ENCODE peak calls at places on chromosomes 12 and 14, in six cellular contexts. F, K, Z, E, L and I are unnamed samples.

GRCh38 chr14:102043251-102044025 is 43.4 kb downstream of the HSP90AA1 start:
- DNase-seq in F (no peak), K (no peak), Z (no peak), E (no peak), L (no peak), I (no peak)

GRCh38 chr12:88571543-88571942 is 8.7 kb downstream of the KITLG start:
- DNase-seq in F (no peak), K (no peak), Z (no peak), E (no peak), L (no peak), I (no peak)

GRCh38 chr12:2769866-2770533 is 24.8 kb upstream of the FKBP4 start:
- DNase-seq in F (no peak), K (no peak), Z (peak; percentile 39), E (no peak), L (no peak), I (no peak)

GRCh38 chr12:82596484-82596883 is 90.2 kb upstream of the TMTC2 start:
- DNase-seq in F (no peak), K (no peak), Z (no peak), E (no peak), L (no peak), I (no peak)

GRCh38 chr12:10753066-10753465 is 29.9 kb upstream of the YBX3 start:
- DNase-seq in F (no peak), K (no peak), Z (no peak), E (no peak), L (peak; percentile 80), I (no peak)

GRCh38 chr12:85325452-85325851 is 45.4 kb downstream of the ALX1 start:
- DNase-seq in F (no peak), K (no peak), Z (peak; percentile 57), E (no peak), L (no peak), I (no peak)

GRCh38 chr12:57624441-57625220 is 8.4 kb downstream of the B4GALNT1 start:
- DNase-seq in F (no peak), K (no peak), Z (no peak), E (no peak), L (no peak), I (no peak)

GRCh38 chr12:645563-646071 is 17.6 kb downstream of the NINJ2 start:
- DNase-seq in F (no peak), K (peak; percentile 66), Z (no peak), E (no peak), L (peak; percentile 64), I (no peak)

GRCh38 chr14:43621282-43621681 is 885.8 kb downstream of the FSCB start:
- DNase-seq in F (no peak), K (no peak), Z (no peak), E (no peak), L (no peak), I (no peak)

GRCh38 chr14:21802441-21802840 is 128.8 kb upstream of the OR4E1 start:
- DNase-seq in F (no peak), K (no peak), Z (no peak), E (no peak), L (no peak), I (no peak)

GRCh38 chr14:59510001-59510400 is 25.7 kb downstream of the JKAMP start:
- DNase-seq in F (no peak), K (no peak), Z (no peak), E (no peak), L (peak; percentile 26), I (no peak)

GRCh38 chr14:92039073-92039719 is 663 bp downstream of the TRIP11 start:
- DNase-seq in F (no peak), K (peak; percentile 30), Z (peak; percentile 79), E (peak; percentile 74), L (peak; percentile 88), I (no peak)

GRCh38 chr14:104206281-104206904 is 68.0 kb downstream of the KIF26A start:
- DNase-seq in F (peak; percentile 79), K (no peak), Z (peak; percentile 81), E (no peak), L (no peak), I (peak; percentile 76)

GRCh38 chr14:97642631-97643030 is 845.4 kb downstream of the VRK1 start:
- DNase-seq in F (no peak), K (no peak), Z (no peak), E (no peak), L (no peak), I (no peak)

GRCh38 chr14:68685419-68686211 is 107.3 kb downstream of the ZFP36L1 start:
- DNase-seq in F (no peak), K (no peak), Z (no peak), E (no peak), L (peak; percentile 94), I (no peak)

GRCh38 chr14:52325632-52326031 is 11.5 kb downstream of the PTGER2 start:
- DNase-seq in F (no peak), K (no peak), Z (no peak), E (no peak), L (peak; percentile 56), I (no peak)

GRCh38 chr12:61188801-61189595 is 1071.2 kb upstream of the USP15 start:
- DNase-seq in F (no peak), K (no peak), Z (no peak), E (no peak), L (no peak), I (no peak)

GRCh38 chr14:104974665-104975390 is 3.3 kb downstream of the AHNAK2 start:
- DNase-seq in F (peak; percentile 42), K (no peak), Z (no peak), E (no peak), L (no peak), I (peak; percentile 5)

GRCh38 chr14:72513994-72514659 is 379.8 kb downstream of the DPF3 start:
- DNase-seq in F (no peak), K (no peak), Z (peak; percentile 64), E (peak; percentile 13), L (peak; percentile 52), I (no peak)

GRCh38 chr14:59739794-59740193 is 130.8 kb downstream of the RTN1 start:
- DNase-seq in F (no peak), K (peak; percentile 60), Z (no peak), E (no peak), L (no peak), I (no peak)

GRCh38 chr12:95147836-95148235 is 69.4 kb downstream of the FGD6 start:
- DNase-seq in F (no peak), K (no peak), Z (peak; percentile 1), E (no peak), L (no peak), I (no peak)

GRCh38 chr12:28479683-28480082 is 289.4 kb downstream of the CCDC91 start:
- DNase-seq in F (no peak), K (no peak), Z (no peak), E (no peak), L (no peak), I (no peak)

GRCh38 chr12:642633-643477 is 20.4 kb downstream of the NINJ2 start:
- DNase-seq in F (peak; percentile 86), K (peak; percentile 62), Z (peak; percentile 82), E (no peak), L (peak; percentile 74), I (no peak)

GRCh38 chr12:93430280-93430679 is 11.5 kb downstream of the UBE2N start:
- DNase-seq in F (no peak), K (no peak), Z (no peak), E (no peak), L (peak; percentile 27), I (no peak)

GRCh38 chr14:100587763-100588411 is 670 bp upstream of the BEGAIN start:
- DNase-seq in F (peak; percentile 45), K (no peak), Z (no peak), E (no peak), L (no peak), I (peak; percentile 55)

GRCh38 chr14:100586520-100587247 is 533 bp downstream of the BEGAIN start:
- DNase-seq in F (peak; percentile 65), K (no peak), Z (no peak), E (no peak), L (peak; percentile 54), I (peak; percentile 66)

GRCh38 chr14:100585448-100586152 is 1.6 kb downstream of the BEGAIN start:
- DNase-seq in F (peak; percentile 18), K (no peak), Z (no peak), E (no peak), L (no peak), I (no peak)

GRCh38 chr14:100587248-100587762 is at the start of gene BEGAIN:
- DNase-seq in F (peak; percentile 18), K (no peak), Z (peak; percentile 72), E (no peak), L (no peak), I (no peak)

DNA sequence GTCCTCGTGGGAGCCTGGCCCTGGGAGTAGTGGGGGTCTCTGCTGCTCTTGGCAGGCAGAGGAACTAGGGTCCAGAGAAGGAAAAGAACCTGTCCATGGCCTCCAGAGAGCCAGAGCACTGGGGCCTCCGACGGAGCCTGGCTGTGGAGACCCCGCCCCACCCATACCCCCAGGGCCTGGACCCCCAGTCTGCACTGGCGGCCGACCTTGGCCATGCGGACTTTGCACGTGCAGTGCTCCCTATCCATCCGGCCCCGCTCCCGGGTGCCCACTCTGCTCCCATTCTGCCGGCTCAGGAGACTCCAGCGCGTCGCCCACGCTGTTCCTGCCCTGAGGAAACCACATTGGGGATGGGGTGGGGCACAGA is 1.1 kb downstream of the BEGAIN start:
- DNase-seq in F (peak; percentile 44), K (no peak), Z (no peak), E (no peak), L (no peak), I (peak; percentile 9)
- H3K27me3 ChIP-seq in F (no peaks in the 10 kb centered on the region), K (no peaks in the 10 kb centered on the region), Z (peaks cover 36% of the 10 kb centered on the region), E (peaks cover 11% of the 10 kb centered on the region), L (peaks cover 13% of the 10 kb centered on the region), I (no peaks in the 10 kb centered on the region)

GRCh38 chr12:70252832-70253231 is 9.6 kb downstream of the CNOT2 start:
- DNase-seq in F (no peak), K (no peak), Z (no peak), E (no peak), L (no peak), I (no peak)
- H3K4me1 ChIP-seq in F (peaks cover 23% of the 10 kb centered on the region), K (peaks cover 25% of the 10 kb centered on the region), Z (peaks cover 23% of the 10 kb centered on the region), E (peaks cover 1% of the 10 kb centered on the region), L (peaks cover 5% of the 10 kb centered on the region), I (no peaks in the 10 kb centered on the region)

GRCh38 chr14:77245820-77246219 is 25.2 kb downstream of the NGB start:
- DNase-seq in F (no peak), K (no peak), Z (no peak), E (no peak), L (no peak), I (no peak)
- H3K27me3 ChIP-seq in F (no peaks in the 10 kb centered on the region), K (no peaks in the 10 kb centered on the region), Z (no peaks in the 10 kb centered on the region), E (peaks cover 1% of the 10 kb centered on the region), L (no peaks in the 10 kb centered on the region), I (no peaks in the 10 kb centered on the region)

GRCh38 chr14:96202441-96203094 is 2.1 kb upstream of the BDKRB2 start:
- DNase-seq in F (no peak), K (no peak), Z (no peak), E (no peak), L (no peak), I (peak; percentile 41)
- H3K4me1 ChIP-seq in F (peaks cover 28% of the 10 kb centered on the region), K (peaks cover 11% of the 10 kb centered on the region), Z (peaks cover 10% of the 10 kb centered on the region), E (peaks cover 6% of the 10 kb centered on the region), L (peaks cover 7% of the 10 kb centered on the region), I (peaks cover 11% of the 10 kb centered on the region)

DNA sequence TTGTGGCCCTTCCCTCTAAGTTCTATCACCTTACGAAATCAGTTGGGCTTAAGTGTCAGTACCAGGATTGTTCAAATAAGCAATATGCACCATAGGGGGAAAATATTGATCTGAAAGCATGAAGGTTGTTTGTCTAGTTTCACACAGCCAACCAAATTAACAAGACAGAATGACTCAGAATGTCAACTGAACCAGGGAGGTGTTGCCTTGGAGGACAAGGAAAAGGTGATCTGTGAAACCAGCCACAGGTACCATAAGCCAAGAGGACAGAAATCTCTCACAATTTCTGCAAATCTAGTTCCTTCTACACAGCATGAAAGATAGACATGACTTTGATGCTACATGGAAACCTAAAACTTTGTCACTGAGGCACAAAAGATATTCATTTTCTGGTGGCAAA is 297.9 kb downstream of the BCL11B start:
- DNase-seq in F (no peak), K (no peak), Z (no peak), E (no peak), L (no peak), I (no peak)
- H3K27me3 ChIP-seq in F (no peaks in the 10 kb centered on the region), K (no peaks in the 10 kb centered on the region), Z (no peaks in the 10 kb centered on the region), E (no peaks in the 10 kb centered on the region), L (no peaks in the 10 kb centered on the region), I (no peaks in the 10 kb centered on the region)